ENCODE peak calls at places on chromosomes 13 and 19, in ten cellular contexts. One of them, this sample, is unnamed.

GRCh38 chr19:10011974-10012373 is 1.3 kb upstream of the RDH8 start:
- DNase-seq in adrenal gland: no peak
- DNase-seq in trophoblast cell: no peak
- DNase-seq in neural progenitor cell: no peak
- DNase-seq in stomach: no peak
- DNase-seq in right lobe of liver: no peak
- DNase-seq in foreskin fibroblast: no peak
- DNase-seq in DND-41: no peak
- DNase-seq in uterus: no peak
- DNase-seq in astrocyte of the cerebellum: no peak
- DNase-seq in this sample: no peak

GRCh38 chr19:46863818-46864629 is 3.2 kb downstream of the ARHGAP35 start:
- DNase-seq in adrenal gland: no peak
- DNase-seq in trophoblast cell: no peak
- DNase-seq in neural progenitor cell: peak; percentile 82
- DNase-seq in stomach: peak; percentile 39
- DNase-seq in right lobe of liver: no peak
- DNase-seq in foreskin fibroblast: no peak
- DNase-seq in DND-41: no peak
- DNase-seq in uterus: peak; percentile 12
- DNase-seq in astrocyte of the cerebellum: peak; percentile 76
- DNase-seq in this sample: no peak

GRCh38 chr19:5961969-5962945 is 15.7 kb downstream of the RANBP3 start:
- DNase-seq in adrenal gland: peak; percentile 57
- DNase-seq in trophoblast cell: peak; percentile 58
- DNase-seq in neural progenitor cell: no peak
- DNase-seq in stomach: peak; percentile 76
- DNase-seq in right lobe of liver: peak; percentile 77
- DNase-seq in foreskin fibroblast: no peak
- DNase-seq in DND-41: peak; percentile 82
- DNase-seq in uterus: no peak
- DNase-seq in astrocyte of the cerebellum: no peak
- DNase-seq in this sample: peak; percentile 86

GRCh38 chr19:39951686-39952085 is 17.3 kb upstream of the FCGBP start:
- DNase-seq in adrenal gland: peak; percentile 42
- DNase-seq in trophoblast cell: no peak
- DNase-seq in neural progenitor cell: no peak
- DNase-seq in stomach: peak; percentile 22
- DNase-seq in right lobe of liver: no peak
- DNase-seq in foreskin fibroblast: peak; percentile 60
- DNase-seq in DND-41: peak; percentile 2
- DNase-seq in uterus: no peak
- DNase-seq in astrocyte of the cerebellum: no peak
- DNase-seq in this sample: no peak

GRCh38 chr13:46663216-46663615 is 110.2 kb downstream of the LRCH1 start:
- DNase-seq in adrenal gland: no peak
- DNase-seq in trophoblast cell: no peak
- DNase-seq in neural progenitor cell: no peak
- DNase-seq in stomach: no peak
- DNase-seq in right lobe of liver: no peak
- DNase-seq in foreskin fibroblast: no peak
- DNase-seq in DND-41: no peak
- DNase-seq in uterus: no peak
- DNase-seq in astrocyte of the cerebellum: no peak
- DNase-seq in this sample: no peak

GRCh38 chr13:28503182-28503980 is 8.5 kb upstream of the FLT1 start:
- DNase-seq in adrenal gland: no peak
- DNase-seq in trophoblast cell: no peak
- DNase-seq in neural progenitor cell: no peak
- DNase-seq in stomach: no peak
- DNase-seq in right lobe of liver: no peak
- DNase-seq in foreskin fibroblast: no peak
- DNase-seq in DND-41: no peak
- DNase-seq in uterus: no peak
- DNase-seq in astrocyte of the cerebellum: no peak
- DNase-seq in this sample: no peak

GRCh38 chr13:51958217-51958547 is 53.1 kb downstream of the ATP7B start:
- DNase-seq in adrenal gland: no peak
- DNase-seq in trophoblast cell: no peak
- DNase-seq in neural progenitor cell: no peak
- DNase-seq in stomach: peak; percentile 76
- DNase-seq in right lobe of liver: no peak
- DNase-seq in foreskin fibroblast: no peak
- DNase-seq in DND-41: no peak
- DNase-seq in uterus: no peak
- DNase-seq in astrocyte of the cerebellum: no peak
- DNase-seq in this sample: no peak

GRCh38 chr19:12494260-12494860 is 9.7 kb upstream of the ZNF709 start:
- DNase-seq in adrenal gland: no peak
- DNase-seq in trophoblast cell: no peak
- DNase-seq in neural progenitor cell: no peak
- DNase-seq in stomach: no peak
- DNase-seq in right lobe of liver: no peak
- DNase-seq in foreskin fibroblast: no peak
- DNase-seq in DND-41: no peak
- DNase-seq in uterus: no peak
- DNase-seq in astrocyte of the cerebellum: no peak
- DNase-seq in this sample: no peak

GRCh38 chr19:7756258-7756657 is 6.8 kb upstream of the CLEC4M start:
- DNase-seq in adrenal gland: no peak
- DNase-seq in trophoblast cell: no peak
- DNase-seq in neural progenitor cell: no peak
- DNase-seq in stomach: no peak
- DNase-seq in right lobe of liver: no peak
- DNase-seq in foreskin fibroblast: no peak
- DNase-seq in DND-41: no peak
- DNase-seq in uterus: no peak
- DNase-seq in astrocyte of the cerebellum: no peak
- DNase-seq in this sample: no peak

GRCh38 chr13:40961224-40961623 is 57.9 kb downstream of the ELF1 start:
- DNase-seq in adrenal gland: no peak
- DNase-seq in trophoblast cell: no peak
- DNase-seq in neural progenitor cell: no peak
- DNase-seq in stomach: no peak
- DNase-seq in right lobe of liver: no peak
- DNase-seq in foreskin fibroblast: no peak
- DNase-seq in DND-41: no peak
- DNase-seq in uterus: no peak
- DNase-seq in astrocyte of the cerebellum: no peak
- DNase-seq in this sample: no peak

GRCh38 chr13:26502826-26503225 is 54.7 kb upstream of the WASF3 start:
- DNase-seq in adrenal gland: no peak
- DNase-seq in trophoblast cell: no peak
- DNase-seq in neural progenitor cell: peak; percentile 40
- DNase-seq in stomach: no peak
- DNase-seq in right lobe of liver: no peak
- DNase-seq in foreskin fibroblast: peak; percentile 43
- DNase-seq in DND-41: no peak
- DNase-seq in uterus: no peak
- DNase-seq in astrocyte of the cerebellum: no peak
- DNase-seq in this sample: peak; percentile 83

GRCh38 chr13:51663980-51664957 is 80.0 kb downstream of the WDFY2 start:
- DNase-seq in adrenal gland: no peak
- DNase-seq in trophoblast cell: no peak
- DNase-seq in neural progenitor cell: no peak
- DNase-seq in stomach: no peak
- DNase-seq in right lobe of liver: no peak
- DNase-seq in foreskin fibroblast: no peak
- DNase-seq in DND-41: no peak
- DNase-seq in uterus: no peak
- DNase-seq in astrocyte of the cerebellum: no peak
- DNase-seq in this sample: no peak

GRCh38 chr19:7665076-7665475 is 3.8 kb upstream of the RETN start:
- DNase-seq in adrenal gland: no peak
- DNase-seq in trophoblast cell: no peak
- DNase-seq in neural progenitor cell: no peak
- DNase-seq in stomach: no peak
- DNase-seq in right lobe of liver: no peak
- DNase-seq in foreskin fibroblast: peak; percentile 41
- DNase-seq in DND-41: no peak
- DNase-seq in uterus: no peak
- DNase-seq in astrocyte of the cerebellum: no peak
- DNase-seq in this sample: no peak

GRCh38 chr19:14890616-14891379 is 4.9 kb upstream of the OR7A17 start:
- DNase-seq in adrenal gland: peak; percentile 76
- DNase-seq in trophoblast cell: peak; percentile 66
- DNase-seq in neural progenitor cell: no peak
- DNase-seq in stomach: no peak
- DNase-seq in right lobe of liver: no peak
- DNase-seq in foreskin fibroblast: no peak
- DNase-seq in DND-41: no peak
- DNase-seq in uterus: no peak
- DNase-seq in astrocyte of the cerebellum: no peak
- DNase-seq in this sample: no peak

GRCh38 chr19:737591-738093 is 13.3 kb upstream of the MISP start:
- DNase-seq in adrenal gland: no peak
- DNase-seq in trophoblast cell: peak; percentile 98
- DNase-seq in neural progenitor cell: peak; percentile 63
- DNase-seq in stomach: peak; percentile 52
- DNase-seq in right lobe of liver: no peak
- DNase-seq in foreskin fibroblast: no peak
- DNase-seq in DND-41: peak; percentile 72
- DNase-seq in uterus: no peak
- DNase-seq in astrocyte of the cerebellum: no peak
- DNase-seq in this sample: peak; percentile 25

GRCh38 chr13:39051157-39051556 is 12.9 kb downstream of the NHLRC3 start:
- DNase-seq in adrenal gland: no peak
- DNase-seq in trophoblast cell: no peak
- DNase-seq in neural progenitor cell: peak; percentile 65
- DNase-seq in stomach: no peak
- DNase-seq in right lobe of liver: no peak
- DNase-seq in foreskin fibroblast: no peak
- DNase-seq in DND-41: no peak
- DNase-seq in uterus: no peak
- DNase-seq in astrocyte of the cerebellum: peak; percentile 36
- DNase-seq in this sample: peak; percentile 49
- H3K4me3 ChIP-seq in adrenal gland: no peak overlapping the region
- H3K4me3 ChIP-seq in trophoblast cell: no peak overlapping the region
- H3K4me3 ChIP-seq in neural progenitor cell: no peak overlapping the region
- H3K4me3 ChIP-seq in stomach: no peak overlapping the region
- H3K4me3 ChIP-seq in right lobe of liver: no peak overlapping the region
- H3K4me3 ChIP-seq in foreskin fibroblast: no peak overlapping the region
- H3K4me3 ChIP-seq in DND-41: no peak overlapping the region
- H3K4me3 ChIP-seq in uterus: no peak overlapping the region
- H3K4me3 ChIP-seq in astrocyte of the cerebellum: no peak overlapping the region
- H3K4me3 ChIP-seq in this sample: no peak overlapping the region

GRCh38 chr19:41310031-41310831 is at the start of gene CCDC97:
- DNase-seq in adrenal gland: peak; percentile 88
- DNase-seq in trophoblast cell: peak; percentile 72
- DNase-seq in neural progenitor cell: peak; percentile 94
- DNase-seq in stomach: peak; percentile 89
- DNase-seq in right lobe of liver: peak; percentile 90
- DNase-seq in foreskin fibroblast: peak; percentile 79
- DNase-seq in DND-41: peak; percentile 90
- DNase-seq in uterus: peak; percentile 85
- DNase-seq in astrocyte of the cerebellum: peak; percentile 66
- DNase-seq in this sample: peak; percentile 86

GRCh38 chr19:41311072-41311471 is 1.1 kb downstream of the CCDC97 start:
- DNase-seq in adrenal gland: peak; percentile 15
- DNase-seq in trophoblast cell: no peak
- DNase-seq in neural progenitor cell: no peak
- DNase-seq in stomach: no peak
- DNase-seq in right lobe of liver: no peak
- DNase-seq in foreskin fibroblast: no peak
- DNase-seq in DND-41: no peak
- DNase-seq in uterus: no peak
- DNase-seq in astrocyte of the cerebellum: no peak
- DNase-seq in this sample: no peak

GRCh38 chr19:41309225-41310030 is 544 bp upstream of the CCDC97 start:
- DNase-seq in adrenal gland: peak; percentile 39
- DNase-seq in trophoblast cell: no peak
- DNase-seq in neural progenitor cell: no peak
- DNase-seq in stomach: no peak
- DNase-seq in right lobe of liver: no peak
- DNase-seq in foreskin fibroblast: no peak
- DNase-seq in DND-41: no peak
- DNase-seq in uterus: no peak
- DNase-seq in astrocyte of the cerebellum: no peak
- DNase-seq in this sample: no peak

GRCh38 chr19:41308450-41309224 is 1.3 kb upstream of the CCDC97 start:
- DNase-seq in adrenal gland: peak; percentile 91
- DNase-seq in trophoblast cell: peak; percentile 90
- DNase-seq in neural progenitor cell: peak; percentile 87
- DNase-seq in stomach: peak; percentile 98
- DNase-seq in right lobe of liver: peak; percentile 89
- DNase-seq in foreskin fibroblast: peak; percentile 77
- DNase-seq in DND-41: peak; percentile 87
- DNase-seq in uterus: peak; percentile 95
- DNase-seq in astrocyte of the cerebellum: peak; percentile 89
- DNase-seq in this sample: peak; percentile 79

DNA sequence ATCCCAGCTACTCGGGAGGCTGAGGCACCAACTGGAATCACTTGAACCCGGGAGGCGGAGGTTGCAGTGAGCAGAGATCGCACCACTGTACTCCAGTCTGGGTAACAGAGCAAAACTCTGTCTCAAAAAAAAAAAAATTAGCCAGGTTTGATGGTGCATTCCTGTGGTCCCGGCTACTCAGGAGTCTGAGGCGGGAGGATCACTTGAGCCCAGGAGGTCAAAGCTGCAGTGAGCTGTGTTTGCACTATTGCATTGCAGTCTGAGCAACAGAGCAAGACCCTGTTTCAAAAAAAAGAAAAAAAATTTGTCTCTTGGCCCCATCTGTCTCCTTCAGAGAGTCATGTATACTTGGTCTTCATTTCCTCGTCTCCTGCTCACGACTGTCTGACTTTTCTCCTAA is 1.6 kb downstream of the CCDC97 start:
- DNase-seq in adrenal gland: no peak
- DNase-seq in trophoblast cell: no peak
- DNase-seq in neural progenitor cell: no peak
- DNase-seq in stomach: no peak
- DNase-seq in right lobe of liver: no peak
- DNase-seq in foreskin fibroblast: no peak
- DNase-seq in DND-41: no peak
- DNase-seq in uterus: no peak
- DNase-seq in astrocyte of the cerebellum: no peak
- DNase-seq in this sample: no peak
- H3K4me3 ChIP-seq in adrenal gland: no peak overlapping the region
- H3K4me3 ChIP-seq in trophoblast cell: no peak overlapping the region
- H3K4me3 ChIP-seq in neural progenitor cell: peak overlapping the region; percentile 94
- H3K4me3 ChIP-seq in stomach: peak overlapping the region; percentile 65
- H3K4me3 ChIP-seq in right lobe of liver: no peak overlapping the region
- H3K4me3 ChIP-seq in foreskin fibroblast: peak overlapping the region; percentile 87
- H3K4me3 ChIP-seq in DND-41: peak overlapping the region; percentile 65
- H3K4me3 ChIP-seq in uterus: no peak overlapping the region
- H3K4me3 ChIP-seq in astrocyte of the cerebellum: peak overlapping the region; percentile 89
- H3K4me3 ChIP-seq in this sample: no peak overlapping the region

GRCh38 chr19:17950310-17951150 is 16.4 kb upstream of the KCNN1 start:
- DNase-seq in adrenal gland: no peak
- DNase-seq in trophoblast cell: peak; percentile 16
- DNase-seq in neural progenitor cell: peak; percentile 67
- DNase-seq in stomach: no peak
- DNase-seq in right lobe of liver: no peak
- DNase-seq in foreskin fibroblast: no peak
- DNase-seq in DND-41: no peak
- DNase-seq in uterus: no peak
- DNase-seq in astrocyte of the cerebellum: no peak
- DNase-seq in this sample: no peak
- H3K4me3 ChIP-seq in adrenal gland: no peak overlapping the region
- H3K4me3 ChIP-seq in trophoblast cell: no peak overlapping the region
- H3K4me3 ChIP-seq in neural progenitor cell: peak overlapping the region; percentile 43
- H3K4me3 ChIP-seq in stomach: no peak overlapping the region
- H3K4me3 ChIP-seq in right lobe of liver: no peak overlapping the region
- H3K4me3 ChIP-seq in foreskin fibroblast: no peak overlapping the region
- H3K4me3 ChIP-seq in DND-41: no peak overlapping the region
- H3K4me3 ChIP-seq in uterus: no peak overlapping the region
- H3K4me3 ChIP-seq in astrocyte of the cerebellum: no peak overlapping the region
- H3K4me3 ChIP-seq in this sample: peak overlapping the region; percentile 41

GRCh38 chr13:101262306-101262705 is 154.0 kb downstream of the NALCN start:
- DNase-seq in adrenal gland: no peak
- DNase-seq in trophoblast cell: no peak
- DNase-seq in neural progenitor cell: no peak
- DNase-seq in stomach: no peak
- DNase-seq in right lobe of liver: no peak
- DNase-seq in foreskin fibroblast: no peak
- DNase-seq in DND-41: no peak
- DNase-seq in uterus: no peak
- DNase-seq in astrocyte of the cerebellum: no peak
- DNase-seq in this sample: no peak
- H3K4me3 ChIP-seq in adrenal gland: no peak overlapping the region
- H3K4me3 ChIP-seq in trophoblast cell: no peak overlapping the region
- H3K4me3 ChIP-seq in neural progenitor cell: no peak overlapping the region
- H3K4me3 ChIP-seq in stomach: no peak overlapping the region
- H3K4me3 ChIP-seq in right lobe of liver: no peak overlapping the region
- H3K4me3 ChIP-seq in foreskin fibroblast: no peak overlapping the region
- H3K4me3 ChIP-seq in DND-41: no peak overlapping the region
- H3K4me3 ChIP-seq in uterus: no peak overlapping the region
- H3K4me3 ChIP-seq in astrocyte of the cerebellum: no peak overlapping the region
- H3K4me3 ChIP-seq in this sample: no peak overlapping the region